ENCODE peak calls at places on chromosomes 4 and X, in four cellular contexts. W is NAMALWA, P is NT2/D1, G is pancreas. A is an unnamed sample.

GRCh38 chrX:113548308-113549015 is 707.8 kb upstream of the AMOT start:
- DNase-seq in P (peak), G (no peak), W (no peak), A (no peak)

GRCh38 chrX:120428309-120428708 is 40.8 kb downstream of the LAMP2 start:
- DNase-seq in G (no peak), P (no peak), W (no peak), A (no peak)

GRCh38 chr4:123256901-123257300 is 139.7 kb upstream of the SPRY1 start:
- DNase-seq in W (no peak), G (no peak), P (no peak), A (no peak)

GRCh38 chr4:122783301-122784215 is 43.1 kb upstream of the FGF2 start:
- DNase-seq in P (peak), G (peak), W (no peak), A (no peak)

GRCh38 chr4:184503869-184504300 is 29.5 kb upstream of the IRF2 start:
- DNase-seq in W (no peak), P (no peak), G (no peak), A (peak)

GRCh38 chr4:153022233-153022632 is 86.1 kb downstream of the FHDC1 start:
- DNase-seq in P (no peak), G (peak), W (no peak), A (no peak)

GRCh38 chrX:155179343-155179997 is 36.8 kb upstream of the VBP1 start:
- DNase-seq in W (peak), P (no peak), G (no peak), A (peak)

GRCh38 chr4:119559044-119559647 is 69.5 kb downstream of the PDE5A start:
- DNase-seq in W (peak), P (peak), G (no peak), A (peak)

GRCh38 chrX:28205905-28206304 is 224.7 kb upstream of the DCAF8L1 start:
- DNase-seq in P (no peak), W (no peak), G (no peak), A (no peak)

A was measured in GM12865.